ENCODE peak calls at places on chromosomes 2 and 18, in eight cellular contexts. Y, X, Q, S, B, P, C and U are unnamed samples.

GRCh38 chr2:241892299-241893137 is 23.0 kb downstream of the RTP5 start:
- DNase-seq in Y (no peak), X (no peak), Q (peak; percentile 39), S (no peak), B (peak; percentile 78), P (no peak), C (no peak), U (no peak)

GRCh38 chr2:20173064-20173463 is 51.9 kb downstream of the SDC1 start:
- DNase-seq in Y (no peak), X (no peak), Q (no peak), S (no peak), B (no peak), P (no peak), C (no peak), U (no peak)

GRCh38 chr18:45765740-45766139 is 41.8 kb downstream of the SLC14A1 start:
- DNase-seq in Y (no peak), X (no peak), Q (no peak), S (no peak), B (no peak), P (peak; percentile 65), C (no peak), U (no peak)

GRCh38 chr2:228556707-228557106 is 375.2 kb upstream of the SPHKAP start:
- DNase-seq in Y (no peak), X (no peak), Q (no peak), S (peak; percentile 14), B (no peak), P (no peak), C (no peak), U (no peak)

GRCh38 chr18:50299626-50300388 is 12.3 kb upstream of the CXXC1 start:
- DNase-seq in Y (no peak), X (no peak), Q (no peak), S (no peak), B (no peak), P (no peak), C (no peak), U (no peak)

GRCh38 chr2:65691816-65692215 is 259.4 kb upstream of the SPRED2 start:
- DNase-seq in Y (no peak), X (no peak), Q (no peak), S (no peak), B (no peak), P (no peak), C (no peak), U (no peak)

GRCh38 chr2:229199267-229199666 is 71.8 kb downstream of the PID1 start:
- DNase-seq in Y (no peak), X (no peak), Q (no peak), S (no peak), B (no peak), P (no peak), C (no peak), U (no peak)

GRCh38 chr2:27398962-27399361 is 10.4 kb downstream of the PPM1G start:
- DNase-seq in Y (no peak), X (no peak), Q (no peak), S (no peak), B (no peak), P (no peak), C (no peak), U (no peak)

GRCh38 chr2:189506514-189506976 is 65.3 kb downstream of the WDR75 start:
- DNase-seq in Y (no peak), X (peak; percentile 50), Q (no peak), S (peak; percentile 57), B (no peak), P (no peak), C (peak; percentile 64), U (peak; percentile 13)

GRCh38 chr2:219158586-219158985 is 2.0 kb downstream of the NHEJ1 start:
- DNase-seq in Y (no peak), X (no peak), Q (no peak), S (no peak), B (no peak), P (no peak), C (no peak), U (no peak)

GRCh38 chr2:96537066-96537733 is 648 bp downstream of the ARID5A start:
- DNase-seq in Y (no peak), X (no peak), Q (peak; percentile 79), S (no peak), B (peak; percentile 93), P (no peak), C (peak; percentile 64), U (peak; percentile 40)

GRCh38 chr2:174336403-174337336 is 1.9 kb downstream of the SP9 start:
- DNase-seq in Y (no peak), X (peak; percentile 48), Q (peak; percentile 78), S (no peak), B (peak; percentile 72), P (no peak), C (peak; percentile 31), U (peak; percentile 42)
- H3K4me3 ChIP-seq in Y (peak overlapping the region; percentile 50), X (peak overlapping the region; percentile 64), Q (peak overlapping the region; percentile 45), S (peak overlapping the region; percentile 9), B (no peak overlapping the region), P (peak overlapping the region; percentile 45), C (no peak overlapping the region), U (no peak overlapping the region)

GRCh38 chr2:236889081-236889780 is 196.5 kb upstream of the COPS8 start:
- DNase-seq in Y (no peak), X (no peak), Q (no peak), S (peak; percentile 10), B (peak; percentile 84), P (no peak), C (peak; percentile 93), U (no peak)
- H3K4me3 ChIP-seq in Y (no peak overlapping the region), X (no peak overlapping the region), Q (no peak overlapping the region), S (no peak overlapping the region), B (no peak overlapping the region), P (no peak overlapping the region), C (no peak overlapping the region), U (no peak overlapping the region)

GRCh38 chr2:202051499-202052161 is 18.0 kb downstream of the FZD7 start:
- DNase-seq in Y (no peak), X (no peak), Q (no peak), S (no peak), B (no peak), P (no peak), C (no peak), U (no peak)
- H3K4me3 ChIP-seq in Y (no peak overlapping the region), X (no peak overlapping the region), Q (no peak overlapping the region), S (no peak overlapping the region), B (no peak overlapping the region), P (no peak overlapping the region), C (no peak overlapping the region), U (no peak overlapping the region)

GRCh38 chr2:130726614-130727180 is 2.2 kb upstream of the GPR148 start:
- DNase-seq in Y (no peak), X (no peak), Q (no peak), S (no peak), B (no peak), P (no peak), C (no peak), U (no peak)

GRCh38 chr2:130728549-130729310 is at the start of gene GPR148:
- DNase-seq in Y (no peak), X (no peak), Q (no peak), S (no peak), B (no peak), P (no peak), C (no peak), U (no peak)

GRCh38 chr2:130727286-130727924 is 1.5 kb upstream of the GPR148 start:
- DNase-seq in Y (peak; percentile 46), X (peak; percentile 52), Q (peak; percentile 80), S (peak; percentile 71), B (peak; percentile 92), P (peak; percentile 84), C (peak; percentile 72), U (no peak)

GRCh38 chr2:130729311-130730299 is 735 bp downstream of the GPR148 start:
- DNase-seq in Y (no peak), X (no peak), Q (no peak), S (no peak), B (no peak), P (no peak), C (no peak), U (no peak)

GRCh38 chr2:130728007-130728454 is 839 bp upstream of the GPR148 start:
- DNase-seq in Y (no peak), X (no peak), Q (no peak), S (no peak), B (no peak), P (no peak), C (no peak), U (no peak)
- H3K4me3 ChIP-seq in Y (peak overlapping the region; percentile 64), X (peak overlapping the region; percentile 53), Q (peak overlapping the region; percentile 52), S (peak overlapping the region; percentile 58), B (peak overlapping the region; percentile 56), P (peak overlapping the region; percentile 35), C (no peak overlapping the region), U (no peak overlapping the region)